ENCODE peak calls at places on chromosomes 12 and 14, in six cellular contexts. X, B, R, G, Z and Q are unnamed samples. For H3K36me3, the result is how much of the 10 kb centered on the place peaks cover.

GRCh38 chr12:29581641-29582040 is 84.2 kb upstream of the OVCH1 start:
- DNase-seq in X (no peak), B (peak), R (no peak), G (no peak), Z (no peak), Q (no peak)

GRCh38 chr12:121966959-121967358 is 48.6 kb downstream of the CFAP251 start:
- DNase-seq in X (no peak), B (no peak), R (no peak), G (no peak), Z (no peak), Q (no peak)

GRCh38 chr12:109840349-109841073 is 7.3 kb upstream of the TRPV4 start:
- DNase-seq in X (peak), B (peak), R (no peak), G (no peak), Z (peak), Q (no peak)

GRCh38 chr14:52129733-52130132 is 60.9 kb upstream of the NID2 start:
- DNase-seq in X (no peak), B (no peak), R (no peak), G (no peak), Z (no peak), Q (no peak)

GRCh38 chr14:88325883-88326282 is 2.8 kb upstream of the KCNK10 start:
- DNase-seq in X (no peak), B (no peak), R (no peak), G (no peak), Z (peak), Q (no peak)

GRCh38 chr12:95548539-95549391 is 2.5 kb downstream of the USP44 start:
- DNase-seq in X (peak), B (peak), R (peak), G (peak), Z (peak), Q (peak)

GRCh38 chr14:68841030-68841809 is 48.4 kb upstream of the ZFP36L1 start:
- DNase-seq in X (no peak), B (peak), R (no peak), G (no peak), Z (no peak), Q (no peak)

GRCh38 chr12:51381226-51382079 is 9.8 kb downstream of the GALNT6 start:
- DNase-seq in X (no peak), B (peak), R (no peak), G (no peak), Z (no peak), Q (no peak)

GRCh38 chr12:109718390-109718789 is 4.8 kb downstream of the FAM222A start:
- DNase-seq in X (no peak), B (no peak), R (no peak), G (no peak), Z (peak), Q (no peak)

GRCh38 chr14:35116242-35116641 is 5.5 kb downstream of the PPP2R3C start:
- DNase-seq in X (no peak), B (no peak), R (no peak), G (no peak), Z (no peak), Q (no peak)

GRCh38 chr12:111410229-111411186 is 4.8 kb downstream of the SH2B3 start:
- DNase-seq in X (peak), B (peak), R (no peak), G (no peak), Z (no peak), Q (no peak)

GRCh38 chr12:64042901-64043300 is 179.2 kb downstream of the KICS2 start:
- DNase-seq in X (no peak), B (peak), R (no peak), G (no peak), Z (no peak), Q (no peak)

GRCh38 chr14:24160850-24161804 is at the start of gene IRF9:
- DNase-seq in X (peak), B (peak), R (peak), G (peak), Z (peak), Q (peak)
- H3K36me3 ChIP-seq in X (half or more), B (under half), R (half or more), G (half or more), Z (under half), Q (half or more)

GRCh38 chr14:33532581-33532980 is 418.3 kb downstream of the EGLN3 start:
- DNase-seq in X (no peak), B (no peak), R (no peak), G (no peak), Z (no peak), Q (no peak)

GRCh38 chr14:33530358-33530757 is 420.5 kb downstream of the EGLN3 start:
- DNase-seq in X (no peak), B (no peak), R (no peak), G (no peak), Z (no peak), Q (no peak)

GRCh38 chr14:33527023-33527634 is 423.7 kb downstream of the EGLN3 start:
- DNase-seq in X (no peak), B (no peak), R (no peak), G (no peak), Z (no peak), Q (no peak)

GRCh38 chr14:33528655-33529054 is 422.2 kb downstream of the EGLN3 start:
- DNase-seq in X (no peak), B (no peak), R (no peak), G (no peak), Z (no peak), Q (no peak)

DNA sequence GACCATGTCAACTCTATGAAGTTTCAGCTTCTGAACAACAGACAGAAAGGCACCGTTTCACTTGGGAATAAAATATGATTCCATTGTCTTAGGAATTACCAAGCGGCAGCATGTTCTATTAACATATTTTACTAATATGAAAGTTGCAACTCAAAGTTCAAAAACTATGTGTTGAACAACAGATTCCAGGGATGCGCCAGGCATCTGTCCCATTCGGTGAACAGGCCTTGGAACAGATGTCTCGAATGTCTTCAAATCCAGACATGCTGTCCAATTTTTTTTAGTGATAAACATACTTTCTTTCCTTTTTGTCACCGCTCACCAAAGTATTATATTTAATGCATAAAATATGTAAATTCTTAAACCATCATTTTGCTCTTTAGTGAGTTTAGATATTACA is 421.1 kb downstream of the EGLN3 start:
- DNase-seq in X (no peak), B (no peak), R (no peak), G (no peak), Z (no peak), Q (no peak)
- H3K36me3 ChIP-seq in X (under half), B (under half), R (under half), G (under half), Z (under half), Q (under half)

DNA sequence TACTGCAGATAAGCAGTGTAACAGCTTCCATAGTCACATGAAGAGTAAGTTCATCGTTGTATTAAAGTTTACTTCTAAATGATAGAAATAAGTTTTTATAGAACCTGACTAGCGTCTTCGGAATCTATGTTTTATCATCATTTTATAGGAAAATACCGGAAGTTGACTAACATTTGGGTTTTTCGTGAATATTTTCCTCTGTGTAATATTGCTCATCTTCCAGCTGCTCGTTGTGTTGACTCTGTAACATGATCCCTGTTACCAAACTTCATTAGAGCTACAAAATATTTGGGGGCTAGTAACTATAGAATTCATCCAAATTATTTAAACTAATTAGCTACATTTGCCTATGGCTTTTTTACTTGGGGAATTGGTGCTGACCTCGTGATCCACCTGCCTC is 37.2 kb downstream of the DDX51 start:
- DNase-seq in X (no peak), B (no peak), R (no peak), G (no peak), Z (no peak), Q (no peak)
- H3K36me3 ChIP-seq in X (half or more), B (under half), R (half or more), G (under half), Z (under half), Q (under half)

DNA sequence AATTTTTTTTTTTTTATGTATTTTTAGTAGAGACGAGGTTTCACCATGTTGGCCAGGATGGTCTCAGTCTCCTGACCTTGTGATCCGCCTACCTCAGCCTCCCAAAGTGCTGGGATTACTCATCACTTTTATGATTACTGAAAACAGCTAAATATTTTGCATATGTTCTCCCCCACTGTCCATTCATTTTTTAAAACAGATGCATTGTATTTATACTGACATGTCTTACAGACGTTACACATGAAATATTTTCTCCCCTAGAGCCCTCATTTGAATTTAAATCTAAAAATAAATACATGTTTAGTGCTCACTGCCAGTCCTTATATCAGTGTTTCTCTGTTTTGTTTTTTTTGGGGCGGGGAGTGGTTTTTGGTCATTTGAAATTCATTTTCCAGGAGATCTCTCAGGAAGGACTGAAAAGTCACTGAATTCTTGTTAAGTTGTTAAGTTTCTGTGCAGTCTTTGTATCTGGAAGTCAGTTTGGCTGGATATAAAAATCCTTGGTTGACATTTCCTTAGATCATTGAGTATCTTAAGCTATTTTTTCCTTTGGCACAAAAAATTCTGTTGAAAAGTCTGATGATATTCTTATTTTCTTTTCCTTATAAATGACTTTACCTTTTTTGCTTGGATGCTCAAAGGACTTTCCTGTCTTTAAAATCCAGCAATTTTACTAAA is 9.3 kb downstream of the FBXO21 start:
- DNase-seq in X (no peak), B (no peak), R (no peak), G (no peak), Z (no peak), Q (no peak)
- H3K36me3 ChIP-seq in X (half or more), B (under half), R (half or more), G (half or more), Z (half or more), Q (half or more)